ENCODE peak calls at places on chromosomes 3 and 15, in ten cellular contexts. V, Y, B, X, U, H, Z, J, N and G are unnamed samples.

GRCh38 chr3:11145888-11146287 is 8.4 kb upstream of the HRH1 start:
- DNase-seq in V (no peak), Y (no peak), B (no peak), X (no peak), U (no peak), H (peak; percentile 93), Z (no peak), J (no peak), N (peak; percentile 94), G (no peak)

GRCh38 chr15:71455107-71455506 is 339.8 kb downstream of the THSD4 start:
- DNase-seq in V (no peak), Y (no peak), B (peak; percentile 3), X (peak; percentile 5), U (no peak), H (no peak), Z (no peak), J (no peak), N (no peak), G (no peak)

GRCh38 chr3:270688-271087 is 74.1 kb downstream of the CHL1 start:
- DNase-seq in V (no peak), Y (no peak), B (no peak), X (no peak), U (no peak), H (no peak), Z (no peak), J (no peak), N (no peak), G (no peak)

GRCh38 chr15:67125589-67126502 is 60.4 kb downstream of the SMAD3 start:
- DNase-seq in V (peak; percentile 88), Y (no peak), B (no peak), X (no peak), U (no peak), H (peak; percentile 100), Z (no peak), J (no peak), N (peak; percentile 98), G (no peak)

GRCh38 chr15:74958320-74958907 is 1.8 kb upstream of the RPP25 start:
- DNase-seq in V (peak; percentile 81), Y (no peak), B (no peak), X (peak; percentile 27), U (peak; percentile 65), H (peak; percentile 45), Z (no peak), J (no peak), N (no peak), G (no peak)

GRCh38 chr3:100068758-100069345 is 45.4 kb downstream of the FILIP1L start:
- DNase-seq in V (peak; percentile 90), Y (peak; percentile 66), B (peak; percentile 79), X (peak; percentile 74), U (peak; percentile 84), H (peak; percentile 81), Z (peak; percentile 60), J (no peak), N (peak; percentile 78), G (no peak)

GRCh38 chr3:127951276-127951675 is 36.2 kb downstream of the KBTBD12 start:
- DNase-seq in V (no peak), Y (no peak), B (no peak), X (no peak), U (no peak), H (peak; percentile 67), Z (no peak), J (no peak), N (peak; percentile 38), G (no peak)

GRCh38 chr15:63052961-63053698 is 10.6 kb downstream of the TPM1 start:
- DNase-seq in V (peak; percentile 64), Y (no peak), B (no peak), X (no peak), U (no peak), H (peak; percentile 76), Z (no peak), J (no peak), N (peak; percentile 35), G (no peak)

GRCh38 chr15:69612112-69612511 is 159.5 kb downstream of the RPLP1 start:
- DNase-seq in V (no peak), Y (no peak), B (peak; percentile 31), X (peak; percentile 54), U (no peak), H (no peak), Z (no peak), J (no peak), N (no peak), G (no peak)

GRCh38 chr3:160999268-160999667 is 105.9 kb downstream of the B3GALNT1 start:
- DNase-seq in V (no peak), Y (no peak), B (no peak), X (no peak), U (no peak), H (no peak), Z (no peak), J (no peak), N (peak; percentile 13), G (no peak)

GRCh38 chr15:76585573-76585892 is 249.0 kb downstream of the ISL2 start:
- DNase-seq in V (no peak), Y (no peak), B (no peak), X (no peak), U (no peak), H (no peak), Z (no peak), J (no peak), N (no peak), G (no peak)

GRCh38 chr15:58441376-58442070 is 9.7 kb downstream of the LIPC start:
- DNase-seq in V (no peak), Y (no peak), B (no peak), X (no peak), U (no peak), H (peak; percentile 88), Z (no peak), J (no peak), N (peak; percentile 74), G (no peak)

GRCh38 chr15:52505141-52505540 is 23.5 kb downstream of the MYO5A start:
- DNase-seq in V (peak; percentile 59), Y (no peak), B (no peak), X (no peak), U (no peak), H (no peak), Z (no peak), J (no peak), N (no peak), G (no peak)

GRCh38 chr3:151881137-151881536 is 7.7 kb downstream of the SUCNR1 start:
- DNase-seq in V (no peak), Y (no peak), B (no peak), X (no peak), U (no peak), H (no peak), Z (no peak), J (no peak), N (no peak), G (no peak)

GRCh38 chr3:161325059-161325458 is 46.3 kb downstream of the SPTSSB start:
- DNase-seq in V (no peak), Y (no peak), B (no peak), X (no peak), U (no peak), H (no peak), Z (no peak), J (no peak), N (no peak), G (no peak)

GRCh38 chr15:58793862-58794261 is 22.8 kb downstream of the MINDY2 start:
- DNase-seq in V (no peak), Y (no peak), B (no peak), X (no peak), U (no peak), H (no peak), Z (no peak), J (no peak), N (no peak), G (no peak)

GRCh38 chr3:151135548-151136337 is 50.3 kb downstream of the MED12L start:
- DNase-seq in V (no peak), Y (peak; percentile 72), B (peak; percentile 6), X (peak; percentile 85), U (peak; percentile 61), H (no peak), Z (no peak), J (peak; percentile 58), N (no peak), G (no peak)

GRCh38 chr3:65473746-65474145 is 565.0 kb downstream of the MAGI1 start:
- DNase-seq in V (no peak), Y (no peak), B (no peak), X (no peak), U (no peak), H (peak; percentile 22), Z (no peak), J (no peak), N (peak; percentile 28), G (no peak)

GRCh38 chr15:58931985-58932384 is 1.5 kb downstream of the SLTM start:
- DNase-seq in V (no peak), Y (no peak), B (no peak), X (no peak), U (no peak), H (peak; percentile 54), Z (no peak), J (no peak), N (peak; percentile 50), G (no peak)

GRCh38 chr15:57064033-57064432 is 145.6 kb downstream of the TCF12 start:
- DNase-seq in V (no peak), Y (no peak), B (no peak), X (no peak), U (no peak), H (no peak), Z (no peak), J (no peak), N (no peak), G (no peak)

GRCh38 chr3:151305081-151305777 is 11.4 kb downstream of the GPR87 start:
- DNase-seq in V (peak; percentile 65), Y (no peak), B (no peak), X (no peak), U (peak; percentile 43), H (peak; percentile 95), Z (no peak), J (no peak), N (peak; percentile 98), G (no peak)